ENCODE peak calls at places on chromosome 19, in five cellular contexts. One of them, this sample, is unnamed.

GRCh38 chr19:639251-640155 is at the start of gene FGF22:
- DNase-seq in sigmoid colon: peak; percentile 96
- DNase-seq in body of pancreas: peak; percentile 93
- DNase-seq in adrenal gland: peak; percentile 96
- DNase-seq in breast epithelium: peak; percentile 91
- DNase-seq in this sample: peak; percentile 95

GRCh38 chr19:47225746-47226425 is 5.1 kb downstream of the BBC3 start:
- DNase-seq in body of pancreas: peak; percentile 89
- DNase-seq in sigmoid colon: peak; percentile 96
- DNase-seq in breast epithelium: peak; percentile 86
- DNase-seq in adrenal gland: peak; percentile 90
- DNase-seq in this sample: peak; percentile 90

GRCh38 chr19:46456930-46457329 is 14.4 kb downstream of the PNMA8A start:
- DNase-seq in body of pancreas: no peak
- DNase-seq in sigmoid colon: no peak
- DNase-seq in adrenal gland: no peak
- DNase-seq in breast epithelium: no peak
- DNase-seq in this sample: no peak

GRCh38 chr19:33387351-33388230 is 14.1 kb downstream of the CEBPG start:
- DNase-seq in sigmoid colon: no peak
- DNase-seq in adrenal gland: no peak
- DNase-seq in breast epithelium: no peak
- DNase-seq in body of pancreas: no peak
- DNase-seq in this sample: peak; percentile 25

GRCh38 chr19:31356587-31357314 is 7.5 kb upstream of the TSHZ3 start:
- DNase-seq in body of pancreas: peak; percentile 45
- DNase-seq in breast epithelium: no peak
- DNase-seq in sigmoid colon: no peak
- DNase-seq in adrenal gland: peak; percentile 48
- DNase-seq in this sample: no peak

GRCh38 chr19:50859849-50860248 is 5.1 kb downstream of the KLK3 start:
- DNase-seq in sigmoid colon: peak; percentile 47
- DNase-seq in adrenal gland: no peak
- DNase-seq in body of pancreas: no peak
- DNase-seq in breast epithelium: no peak
- DNase-seq in this sample: no peak

GRCh38 chr19:19214892-19215291 is 3.1 kb downstream of the NCAN start:
- DNase-seq in sigmoid colon: no peak
- DNase-seq in body of pancreas: no peak
- DNase-seq in breast epithelium: no peak
- DNase-seq in adrenal gland: peak; percentile 49
- DNase-seq in this sample: no peak

GRCh38 chr19:31727536-31727935 is 378.3 kb upstream of the TSHZ3 start:
- DNase-seq in adrenal gland: no peak
- DNase-seq in body of pancreas: no peak
- DNase-seq in breast epithelium: no peak
- DNase-seq in sigmoid colon: no peak
- DNase-seq in this sample: no peak

GRCh38 chr19:38731654-38732301 is 12.5 kb downstream of the CAPN12 start:
- DNase-seq in adrenal gland: no peak
- DNase-seq in body of pancreas: peak; percentile 93
- DNase-seq in sigmoid colon: peak; percentile 59
- DNase-seq in breast epithelium: peak; percentile 49
- DNase-seq in this sample: peak; percentile 19

GRCh38 chr19:7010722-7011593 is 10.3 kb downstream of the MBD3L2B start:
- DNase-seq in sigmoid colon: no peak
- DNase-seq in adrenal gland: no peak
- DNase-seq in body of pancreas: no peak
- DNase-seq in breast epithelium: no peak
- DNase-seq in this sample: no peak

GRCh38 chr19:9869008-9869617 is 34.0 kb downstream of the PIN1 start:
- DNase-seq in adrenal gland: no peak
- DNase-seq in sigmoid colon: no peak
- DNase-seq in body of pancreas: no peak
- DNase-seq in breast epithelium: no peak
- DNase-seq in this sample: no peak

GRCh38 chr19:40962460-40962961 is 28.6 kb upstream of the CYP2B6 start:
- DNase-seq in breast epithelium: no peak
- DNase-seq in body of pancreas: no peak
- DNase-seq in sigmoid colon: no peak
- DNase-seq in adrenal gland: peak; percentile 13
- DNase-seq in this sample: no peak

GRCh38 chr19:1472227-1473055 is 6.6 kb downstream of the C19orf25 start:
- DNase-seq in sigmoid colon: no peak
- DNase-seq in body of pancreas: no peak
- DNase-seq in adrenal gland: no peak
- DNase-seq in breast epithelium: no peak
- DNase-seq in this sample: no peak

GRCh38 chr19:34383599-34383998 is 18.6 kb downstream of the GPI start:
- DNase-seq in body of pancreas: no peak
- DNase-seq in adrenal gland: no peak
- DNase-seq in breast epithelium: no peak
- DNase-seq in sigmoid colon: no peak
- DNase-seq in this sample: no peak

GRCh38 chr19:40223135-40223822 is 3.2 kb downstream of the CCNP start:
- DNase-seq in sigmoid colon: no peak
- DNase-seq in adrenal gland: no peak
- DNase-seq in breast epithelium: no peak
- DNase-seq in body of pancreas: no peak
- DNase-seq in this sample: no peak

GRCh38 chr19:15621801-15622200 is 6.8 kb downstream of the CYP4F8 start:
- DNase-seq in body of pancreas: no peak
- DNase-seq in sigmoid colon: no peak
- DNase-seq in breast epithelium: no peak
- DNase-seq in adrenal gland: no peak
- DNase-seq in this sample: no peak

GRCh38 chr19:15616627-15617270 is 1.7 kb downstream of the CYP4F8 start:
- DNase-seq in breast epithelium: no peak
- DNase-seq in sigmoid colon: no peak
- DNase-seq in adrenal gland: no peak
- DNase-seq in body of pancreas: no peak
- DNase-seq in this sample: no peak

GRCh38 chr19:15615526-15615925 is 508 bp downstream of the CYP4F8 start:
- DNase-seq in breast epithelium: peak; percentile 5
- DNase-seq in sigmoid colon: no peak
- DNase-seq in body of pancreas: no peak
- DNase-seq in adrenal gland: no peak
- DNase-seq in this sample: no peak

GRCh38 chr19:15616183-15616582 is 1.2 kb downstream of the CYP4F8 start:
- DNase-seq in adrenal gland: no peak
- DNase-seq in sigmoid colon: no peak
- DNase-seq in body of pancreas: no peak
- DNase-seq in breast epithelium: no peak
- DNase-seq in this sample: no peak

DNA sequence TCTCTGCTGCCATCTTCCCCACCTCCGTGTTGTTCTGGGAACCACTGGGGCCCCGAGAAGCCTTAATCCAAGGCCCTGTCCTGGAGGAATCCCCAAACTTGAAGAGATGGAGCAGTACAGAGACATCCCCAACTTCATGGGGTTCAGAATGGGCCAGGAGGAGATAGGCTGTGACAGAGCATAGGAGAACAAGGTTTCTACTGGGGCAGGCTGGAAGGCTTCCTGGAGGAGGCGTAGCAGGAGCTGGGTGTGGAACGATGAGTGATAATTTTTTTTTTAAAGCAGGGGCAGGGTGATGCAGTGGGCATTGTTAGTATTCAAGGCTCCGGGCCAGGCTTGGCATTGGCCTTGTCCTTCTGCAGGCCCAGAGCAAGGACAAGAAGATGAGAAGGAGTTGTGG is 3.3 kb downstream of the CYP4F8 start:
- DNase-seq in sigmoid colon: no peak
- DNase-seq in body of pancreas: no peak
- DNase-seq in adrenal gland: no peak
- DNase-seq in breast epithelium: peak; percentile 1
- DNase-seq in this sample: no peak
- H3K9me3 ChIP-seq in sigmoid colon: no peaks in the 10 kb centered on the region
- H3K9me3 ChIP-seq in body of pancreas: no peaks in the 10 kb centered on the region
- H3K9me3 ChIP-seq in adrenal gland: no peaks in the 10 kb centered on the region
- H3K9me3 ChIP-seq in breast epithelium: no peaks in the 10 kb centered on the region
- H3K9me3 ChIP-seq in this sample: no peaks in the 10 kb centered on the region

DNA sequence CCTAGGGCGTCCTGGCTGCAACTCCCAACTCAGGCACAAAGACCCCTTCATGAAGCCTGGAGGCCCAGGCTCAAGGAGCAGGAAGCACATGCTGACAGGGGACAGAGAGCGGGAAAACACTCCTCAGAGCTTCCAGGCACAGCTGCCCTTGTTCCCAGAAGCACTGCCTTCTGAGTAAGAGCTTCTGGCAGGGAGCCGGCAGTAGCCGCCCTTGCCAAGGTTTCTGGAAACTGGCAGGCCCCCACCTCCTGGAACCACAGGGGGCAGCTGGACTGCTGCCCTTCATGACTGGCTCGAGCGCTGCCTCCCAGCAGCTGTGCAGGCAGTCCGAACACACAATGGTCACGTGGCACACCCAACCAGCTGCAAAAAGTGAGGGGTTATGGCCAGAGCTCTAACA is 33.6 kb upstream of the EPHX3 start:
- DNase-seq in sigmoid colon: peak; percentile 97
- DNase-seq in breast epithelium: peak; percentile 56
- DNase-seq in adrenal gland: peak; percentile 97
- DNase-seq in body of pancreas: peak; percentile 98
- DNase-seq in this sample: peak; percentile 86
- H3K4me1 ChIP-seq in sigmoid colon: peaks cover 68% of the 10 kb centered on the region
- H3K4me1 ChIP-seq in breast epithelium: peaks cover 19% of the 10 kb centered on the region
- H3K4me1 ChIP-seq in adrenal gland: peaks cover 50% of the 10 kb centered on the region
- H3K4me1 ChIP-seq in body of pancreas: peaks cover 85% of the 10 kb centered on the region
- H3K4me1 ChIP-seq in this sample: peaks cover 71% of the 10 kb centered on the region

GRCh38 chr19:17739121-17739875 is 12.0 kb upstream of the FCHO1 start:
- DNase-seq in body of pancreas: peak; percentile 43
- DNase-seq in breast epithelium: no peak
- DNase-seq in adrenal gland: peak; percentile 37
- DNase-seq in sigmoid colon: no peak
- DNase-seq in this sample: peak; percentile 38

GRCh38 chr19:17737690-17738153 is 13.6 kb upstream of the FCHO1 start:
- DNase-seq in adrenal gland: no peak
- DNase-seq in breast epithelium: no peak
- DNase-seq in body of pancreas: no peak
- DNase-seq in sigmoid colon: no peak
- DNase-seq in this sample: no peak

GRCh38 chr19:17734146-17734545 is 14.9 kb downstream of the MAP1S start:
- DNase-seq in body of pancreas: no peak
- DNase-seq in adrenal gland: no peak
- DNase-seq in breast epithelium: no peak
- DNase-seq in sigmoid colon: no peak
- DNase-seq in this sample: no peak

GRCh38 chr19:17733127-17733526 is 13.8 kb downstream of the MAP1S start:
- DNase-seq in sigmoid colon: no peak
- DNase-seq in body of pancreas: no peak
- DNase-seq in adrenal gland: no peak
- DNase-seq in breast epithelium: no peak
- DNase-seq in this sample: no peak

DNA sequence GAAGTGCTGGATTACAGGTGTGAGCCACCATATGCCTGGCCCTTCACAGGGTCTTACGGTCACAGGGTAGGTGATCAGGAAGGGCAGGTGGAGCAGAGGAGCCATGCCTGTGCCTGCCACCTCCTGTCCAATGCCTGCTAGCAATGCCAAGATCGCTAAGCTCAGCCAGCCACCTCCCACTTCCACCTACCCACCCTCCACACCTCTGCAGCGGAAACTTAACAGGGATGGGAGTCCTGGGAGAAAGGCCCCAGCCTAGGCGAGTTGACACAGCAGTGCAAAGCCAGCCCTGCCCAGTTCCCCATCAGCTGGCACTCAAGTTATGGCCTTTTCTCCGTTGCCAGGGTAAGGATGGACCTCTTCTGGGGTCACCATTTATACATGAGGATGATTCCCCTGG is 15.9 kb upstream of the FCHO1 start:
- DNase-seq in body of pancreas: no peak
- DNase-seq in adrenal gland: no peak
- DNase-seq in breast epithelium: no peak
- DNase-seq in sigmoid colon: no peak
- DNase-seq in this sample: no peak
- TF ChIP-seq POLR2A in body of pancreas: no peak
- TF ChIP-seq POLR2A in adrenal gland: no peak
- TF ChIP-seq POLR2A in breast epithelium: no peak
- TF ChIP-seq POLR2A in sigmoid colon: no peak
- TF ChIP-seq POLR2A in this sample: no peak

GRCh38 chr19:22622901-22623840 is 11.0 kb upstream of the ZNF492 start:
- DNase-seq in adrenal gland: no peak
- DNase-seq in body of pancreas: no peak
- DNase-seq in breast epithelium: peak; percentile 29
- DNase-seq in sigmoid colon: no peak
- DNase-seq in this sample: peak; percentile 51
- H3K9me3 ChIP-seq in adrenal gland: no peaks in the 10 kb centered on the region
- H3K9me3 ChIP-seq in body of pancreas: no peaks in the 10 kb centered on the region
- H3K9me3 ChIP-seq in breast epithelium: no peaks in the 10 kb centered on the region
- H3K9me3 ChIP-seq in sigmoid colon: no peaks in the 10 kb centered on the region
- H3K9me3 ChIP-seq in this sample: no peaks in the 10 kb centered on the region

This sample was measured in heart left ventricle.